ENCODE peak calls at places on chromosomes 5 and 9, in seven cellular contexts. Q is activated naive CD4-positive, alpha-beta T cell treated with Interleukin-2 at 50 U/mL for 16 hours; E is SIG-M5; N is stimulated activated CD4-positive, alpha-beta T cell treated with anti-CD3 and anti-CD28 coated beads, Interleukin-1b, Interleukin-23, amount 100 ng/mL, for 1 hour; Y is SJSA1; C is RWPE1; L is HAP-1. A is an unnamed sample.
A peak's percentile ranks its signal among the peaks of the same experiment; 100 is the strongest.

GRCh38 chr5:9932770-9933169 is 302.6 kb upstream of the TAS2R1 start:
- DNase-seq in Q (no peak), E (no peak), N (no peak), Y (no peak), C (no peak), L (no peak), A (no peak)

GRCh38 chr5:1550287-1551076 is 26.7 kb upstream of the LPCAT1 start:
- DNase-seq in Q (no peak), E (no peak), N (no peak), Y (no peak), C (no peak), L (no peak), A (peak; percentile 20)

GRCh38 chr5:45648744-45649143 is 47.4 kb downstream of the HCN1 start:
- DNase-seq in Q (no peak), E (no peak), N (no peak), Y (no peak), C (no peak), L (no peak), A (no peak)

GRCh38 chr5:169909945-169910344 is 70.3 kb downstream of the INSYN2B start:
- DNase-seq in Q (no peak), E (no peak), N (no peak), Y (no peak), C (no peak), L (no peak), A (no peak)

GRCh38 chr5:88660947-88661869 is 221.8 kb downstream of the MEF2C start:
- DNase-seq in Q (no peak), E (no peak), N (no peak), Y (peak; percentile 97), C (peak; percentile 90), L (peak; percentile 95), A (peak; percentile 89)

GRCh38 chr9:7879551-7880245 is 80.1 kb upstream of the DMAC1 start:
- DNase-seq in Q (peak; percentile 22), E (no peak), N (no peak), Y (no peak), C (no peak), L (no peak), A (no peak)

GRCh38 chr5:132788990-132789886 is 12.2 kb upstream of the SEPTIN8 start:
- DNase-seq in Q (no peak), E (no peak), N (no peak), Y (no peak), C (no peak), L (no peak), A (no peak)

GRCh38 chr5:50710838-50711237 is 44.4 kb downstream of the PARP8 start:
- DNase-seq in Q (no peak), E (no peak), N (no peak), Y (no peak), C (no peak), L (no peak), A (no peak)

GRCh38 chr9:113632776-113633590 is 169.5 kb downstream of the RGS3 start:
- DNase-seq in Q (no peak), E (no peak), N (no peak), Y (peak; percentile 34), C (no peak), L (no peak), A (no peak)

GRCh38 chr9:130282000-130282700 is 16.6 kb downstream of the HMCN2 start:
- DNase-seq in Q (no peak), E (no peak), N (no peak), Y (no peak), C (no peak), L (no peak), A (peak; percentile 27)

GRCh38 chr5:386432-387341 is 56.3 kb upstream of the EXOC3 start:
- DNase-seq in Q (no peak), E (no peak), N (no peak), Y (no peak), C (peak; percentile 51), L (no peak), A (peak; percentile 86)

GRCh38 chr5:44932922-44933585 is 124.3 kb downstream of the MRPS30 start:
- DNase-seq in Q (no peak), E (no peak), N (no peak), Y (no peak), C (no peak), L (no peak), A (no peak)

GRCh38 chr5:91110709-91111108 is 272.4 kb downstream of the ARRDC3 start:
- DNase-seq in Q (no peak), E (no peak), N (no peak), Y (no peak), C (no peak), L (no peak), A (no peak)

GRCh38 chr9:123787411-123787810 is 142.5 kb downstream of the DENND1A start:
- DNase-seq in Q (no peak), E (no peak), N (no peak), Y (no peak), C (no peak), L (no peak), A (no peak)

GRCh38 chr5:13985736-13986418 is 41.4 kb upstream of the DNAH5 start:
- DNase-seq in Q (no peak), E (no peak), N (no peak), Y (peak; percentile 87), C (peak; percentile 82), L (no peak), A (no peak)

GRCh38 chr5:110703481-110703880 is 23.0 kb downstream of the TMEM232 start:
- DNase-seq in Q (no peak), E (no peak), N (no peak), Y (no peak), C (no peak), L (no peak), A (no peak)

GRCh38 chr9:135797507-135798302 is 95.7 kb downstream of the KCNT1 start:
- DNase-seq in Q (peak; percentile 35), E (no peak), N (no peak), Y (peak; percentile 18), C (peak; percentile 71), L (peak; percentile 30), A (peak; percentile 41)

GRCh38 chr5:64437496-64437895 is 68.3 kb upstream of the RGS7BP start:
- DNase-seq in Q (no peak), E (no peak), N (no peak), Y (no peak), C (no peak), L (no peak), A (no peak)

GRCh38 chr5:159091596-159091995 is 8.1 kb downstream of the EBF1 start:
- DNase-seq in Q (no peak), E (no peak), N (no peak), Y (no peak), C (no peak), L (no peak), A (no peak)

GRCh38 chr5:93874080-93874479 is 132.7 kb upstream of the POU5F2 start:
- DNase-seq in Q (no peak), E (no peak), N (no peak), Y (no peak), C (no peak), L (peak; percentile 96), A (no peak)

GRCh38 chr9:95261890-95262289 is 55.6 kb downstream of the FANCC start:
- DNase-seq in Q (no peak), E (no peak), N (no peak), Y (no peak), C (no peak), L (no peak), A (no peak)

GRCh38 chr5:132510076-132510475 is 19.5 kb upstream of the IRF1 start:
- DNase-seq in Q (no peak), E (no peak), N (no peak), Y (no peak), C (peak; percentile 72), L (no peak), A (peak; percentile 21)

GRCh38 chr5:126975791-126976190 is 54.6 kb downstream of the MARCHF3 start:
- DNase-seq in Q (no peak), E (no peak), N (no peak), Y (no peak), C (no peak), L (no peak), A (no peak)

GRCh38 chr9:72443855-72444254 is 77.6 kb upstream of the TMC1 start:
- DNase-seq in Q (no peak), E (peak; percentile 38), N (no peak), Y (peak; percentile 15), C (no peak), L (no peak), A (no peak)

GRCh38 chr5:151250346-151251000 is 2.5 kb upstream of the GM2A start:
- DNase-seq in Q (no peak), E (no peak), N (no peak), Y (no peak), C (no peak), L (no peak), A (no peak)

GRCh38 chr5:53170748-53171349 is 61.3 kb upstream of the MOCS2 start:
- DNase-seq in Q (no peak), E (no peak), N (no peak), Y (peak; percentile 39), C (peak; percentile 73), L (peak; percentile 14), A (peak; percentile 13)

GRCh38 chr5:317086-317811 is 4.3 kb upstream of the AHRR start:
- DNase-seq in Q (peak; percentile 53), E (no peak), N (no peak), Y (peak; percentile 56), C (peak; percentile 40), L (peak; percentile 48), A (peak; percentile 96)

GRCh38 chr5:116640236-116640635 is 65.6 kb upstream of the SEMA6A start:
- DNase-seq in Q (no peak), E (no peak), N (no peak), Y (no peak), C (no peak), L (no peak), A (no peak)